ENCODE peak calls at places on chromosomes 7 and 10, in eight cellular contexts. W, S, O, L, F, A, M and Y are unnamed samples.
A peak's percentile ranks its signal among the peaks of the same experiment; 100 is the strongest.

GRCh38 chr10:133127291-133128125 is 32.5 kb upstream of the KNDC1 start:
- DNase-seq in W (no peak), S (peak; percentile 65), O (no peak), L (no peak), F (no peak), A (no peak), M (no peak), Y (no peak)

GRCh38 chr7:30093351-30094019 is 41.3 kb upstream of the MTURN start:
- DNase-seq in W (no peak), S (no peak), O (no peak), L (no peak), F (no peak), A (no peak), M (no peak), Y (no peak)

GRCh38 chr7:151062399-151063211 is 3.2 kb downstream of the SLC4A2 start:
- DNase-seq in W (peak; percentile 71), S (peak; percentile 98), O (peak; percentile 99), L (peak; percentile 77), F (peak; percentile 63), A (peak; percentile 73), M (peak; percentile 93), Y (peak; percentile 96)

GRCh38 chr10:58647770-58648169 is 135.1 kb downstream of the BICC1 start:
- DNase-seq in W (no peak), S (no peak), O (no peak), L (no peak), F (peak; percentile 61), A (peak; percentile 64), M (no peak), Y (no peak)

GRCh38 chr7:35695628-35695888 is 623 bp upstream of the HERPUD2 start:
- DNase-seq in W (no peak), S (no peak), O (no peak), L (no peak), F (no peak), A (no peak), M (peak; percentile 26), Y (no peak)

GRCh38 chr10:119807960-119808697 is 64.5 kb downstream of the MCMBP start:
- DNase-seq in W (peak; percentile 58), S (no peak), O (no peak), L (no peak), F (peak; percentile 25), A (peak; percentile 79), M (no peak), Y (peak; percentile 73)

GRCh38 chr10:92238586-92239098 is 52.2 kb downstream of the CPEB3 start:
- DNase-seq in W (peak; percentile 55), S (no peak), O (peak; percentile 47), L (no peak), F (peak; percentile 97), A (peak; percentile 80), M (peak; percentile 79), Y (no peak)

GRCh38 chr7:78057571-78057970 is 259.0 kb downstream of the PHTF2 start:
- DNase-seq in W (no peak), S (no peak), O (no peak), L (no peak), F (no peak), A (no peak), M (no peak), Y (no peak)

GRCh38 chr7:34107306-34107705 is 202.0 kb downstream of the BMPER start:
- DNase-seq in W (peak; percentile 85), S (no peak), O (no peak), L (no peak), F (peak; percentile 51), A (peak; percentile 59), M (no peak), Y (no peak)

GRCh38 chr7:40211291-40212003 is 76.6 kb downstream of the SUGCT start:
- DNase-seq in W (peak; percentile 46), S (no peak), O (peak; percentile 71), L (no peak), F (peak; percentile 39), A (peak; percentile 85), M (no peak), Y (no peak)

GRCh38 chr10:86899670-86900276 is 57.6 kb downstream of the MMRN2 start:
- DNase-seq in W (peak; percentile 64), S (no peak), O (peak; percentile 72), L (peak; percentile 54), F (peak; percentile 73), A (peak; percentile 70), M (peak; percentile 74), Y (peak; percentile 34)

GRCh38 chr10:29734980-29735627 is 100.3 kb upstream of the SVIL start:
- DNase-seq in W (peak; percentile 53), S (peak; percentile 42), O (peak; percentile 66), L (peak; percentile 31), F (peak; percentile 57), A (peak; percentile 46), M (peak; percentile 47), Y (peak; percentile 22)

GRCh38 chr10:113820507-113820906 is 33.4 kb downstream of the DCLRE1A start:
- DNase-seq in W (no peak), S (peak; percentile 41), O (peak; percentile 51), L (no peak), F (no peak), A (no peak), M (no peak), Y (no peak)

GRCh38 chr7:90621130-90621891 is 25.2 kb downstream of the CDK14 start:
- DNase-seq in W (no peak), S (no peak), O (no peak), L (no peak), F (no peak), A (no peak), M (no peak), Y (no peak)

GRCh38 chr7:71613316-71613715 is 481.4 kb downstream of the GALNT17 start:
- DNase-seq in W (no peak), S (no peak), O (peak; percentile 64), L (peak; percentile 64), F (no peak), A (no peak), M (no peak), Y (no peak)

GRCh38 chr10:127854769-127855583 is 37.8 kb downstream of the CLRN3 start:
- DNase-seq in W (no peak), S (no peak), O (no peak), L (no peak), F (no peak), A (no peak), M (no peak), Y (no peak)

GRCh38 chr10:101189461-101190401 is 39.5 kb downstream of the LBX1 start:
- DNase-seq in W (no peak), S (peak; percentile 77), O (peak; percentile 83), L (no peak), F (no peak), A (no peak), M (no peak), Y (no peak)